ENCODE peak calls at places on chromosomes 1 and 21, in eight cellular contexts. L is tibial nerve, I is cardiac muscle cell, R is stomach, O is lung, A is IMR-90, V is Peyer's patch, Z is endodermal cell. D is an unnamed sample.

GRCh38 chr1:175765293-175765692 is 21.9 kb upstream of the TNR start:
- DNase-seq in L (no peak), I (no peak), R (no peak), O (no peak), A (no peak), V (no peak), Z (no peak), D (no peak)

GRCh38 chr1:85839459-85839858 is 131.2 kb upstream of the ZNHIT6 start:
- DNase-seq in L (no peak), I (no peak), R (no peak), O (no peak), A (no peak), V (no peak), Z (no peak), D (no peak)

GRCh38 chr1:198663996-198664789 is 25.4 kb downstream of the PTPRC start:
- DNase-seq in L (no peak), I (no peak), R (no peak), O (no peak), A (no peak), V (no peak), Z (no peak), D (no peak)

GRCh38 chr21:35086357-35086756 is 37.3 kb upstream of the RUNX1 start:
- DNase-seq in L (no peak), I (no peak), R (no peak), O (no peak), A (peak; percentile 54), V (no peak), Z (no peak), D (no peak)

GRCh38 chr1:39352881-39353280 is 138.6 kb upstream of the BMP8A start:
- DNase-seq in L (no peak), I (no peak), R (no peak), O (no peak), A (peak; percentile 13), V (no peak), Z (no peak), D (no peak)

GRCh38 chr1:16178596-16179497 is 23.0 kb upstream of the EPHA2 start:
- DNase-seq in L (no peak), I (no peak), R (peak; percentile 78), O (peak; percentile 69), A (no peak), V (no peak), Z (no peak), D (no peak)

GRCh38 chr21:45581322-45581712 is 39.1 kb upstream of the SLC19A1 start:
- DNase-seq in L (no peak), I (no peak), R (peak; percentile 19), O (no peak), A (no peak), V (peak; percentile 22), Z (peak; percentile 35), D (no peak)

GRCh38 chr1:235866207-235866912 is at the start of gene LYST:
- DNase-seq in L (peak; percentile 26), I (peak; percentile 88), R (peak; percentile 49), O (peak; percentile 47), A (peak; percentile 52), V (peak; percentile 83), Z (peak; percentile 79), D (peak; percentile 36)

GRCh38 chr1:201882665-201883132 is 6.0 kb upstream of the SHISA4 start:
- DNase-seq in L (no peak), I (no peak), R (no peak), O (no peak), A (peak; percentile 87), V (peak; percentile 44), Z (no peak), D (peak; percentile 95)

GRCh38 chr1:202161151-202162048 is 998 bp upstream of the PTPN7 start:
- DNase-seq in L (no peak), I (no peak), R (no peak), O (no peak), A (no peak), V (no peak), Z (no peak), D (no peak)

GRCh38 chr1:215731699-215732098 is 164.6 kb downstream of the KCTD3 start:
- DNase-seq in L (no peak), I (no peak), R (no peak), O (no peak), A (no peak), V (no peak), Z (no peak), D (no peak)

GRCh38 chr1:60911980-60912692 is 170.2 kb upstream of the NFIA start:
- DNase-seq in L (no peak), I (peak; percentile 44), R (no peak), O (no peak), A (no peak), V (no peak), Z (peak; percentile 76), D (peak; percentile 94)

GRCh38 chr1:64608015-64608650 is 136.7 kb upstream of the RAVER2 start:
- DNase-seq in L (no peak), I (no peak), R (no peak), O (no peak), A (peak; percentile 49), V (no peak), Z (no peak), D (no peak)

GRCh38 chr1:160124709-160125478 is 9.3 kb downstream of the ATP1A2 start:
- DNase-seq in L (no peak), I (no peak), R (no peak), O (peak; percentile 35), A (peak; percentile 89), V (no peak), Z (peak; percentile 62), D (peak; percentile 72)

GRCh38 chr1:44862829-44863406 is 19.9 kb upstream of the PTCH2 start:
- DNase-seq in L (no peak), I (no peak), R (no peak), O (no peak), A (peak; percentile 66), V (no peak), Z (no peak), D (no peak)

GRCh38 chr1:212132040-212132439 is 96.5 kb downstream of the DTL start:
- DNase-seq in L (no peak), I (no peak), R (no peak), O (no peak), A (peak; percentile 22), V (peak; percentile 77), Z (no peak), D (no peak)

GRCh38 chr1:228210684-228211083 is 2.8 kb downstream of the OBSCN start:
- DNase-seq in L (no peak), I (no peak), R (no peak), O (no peak), A (no peak), V (no peak), Z (no peak), D (no peak)

GRCh38 chr1:3767328-3767925 is 5.1 kb upstream of the SMIM1 start:
- DNase-seq in L (no peak), I (no peak), R (no peak), O (no peak), A (no peak), V (no peak), Z (peak; percentile 42), D (no peak)

GRCh38 chr1:60132985-60133673 is 59.6 kb upstream of the C1orf87 start:
- DNase-seq in L (no peak), I (no peak), R (no peak), O (no peak), A (peak; percentile 50), V (no peak), Z (no peak), D (no peak)

GRCh38 chr1:60990719-60991100 is 91.7 kb upstream of the NFIA start:
- DNase-seq in L (no peak), I (no peak), R (no peak), O (no peak), A (no peak), V (no peak), Z (no peak), D (no peak)

GRCh38 chr1:3159121-3159520 is 90.1 kb downstream of the PRDM16 start:
- DNase-seq in L (no peak), I (no peak), R (no peak), O (no peak), A (no peak), V (no peak), Z (no peak), D (no peak)

GRCh38 chr1:229572286-229572685 is 13.8 kb upstream of the ABCB10 start:
- DNase-seq in L (no peak), I (no peak), R (no peak), O (no peak), A (no peak), V (no peak), Z (no peak), D (no peak)

GRCh38 chr1:152078831-152079549 is 9.9 kb downstream of the TCHHL1 start:
- DNase-seq in L (no peak), I (no peak), R (no peak), O (no peak), A (no peak), V (no peak), Z (no peak), D (no peak)

GRCh38 chr1:161182214-161182613 is 4.9 kb upstream of the B4GALT3 start:
- DNase-seq in L (no peak), I (no peak), R (no peak), O (no peak), A (peak; percentile 60), V (no peak), Z (no peak), D (no peak)

DNA sequence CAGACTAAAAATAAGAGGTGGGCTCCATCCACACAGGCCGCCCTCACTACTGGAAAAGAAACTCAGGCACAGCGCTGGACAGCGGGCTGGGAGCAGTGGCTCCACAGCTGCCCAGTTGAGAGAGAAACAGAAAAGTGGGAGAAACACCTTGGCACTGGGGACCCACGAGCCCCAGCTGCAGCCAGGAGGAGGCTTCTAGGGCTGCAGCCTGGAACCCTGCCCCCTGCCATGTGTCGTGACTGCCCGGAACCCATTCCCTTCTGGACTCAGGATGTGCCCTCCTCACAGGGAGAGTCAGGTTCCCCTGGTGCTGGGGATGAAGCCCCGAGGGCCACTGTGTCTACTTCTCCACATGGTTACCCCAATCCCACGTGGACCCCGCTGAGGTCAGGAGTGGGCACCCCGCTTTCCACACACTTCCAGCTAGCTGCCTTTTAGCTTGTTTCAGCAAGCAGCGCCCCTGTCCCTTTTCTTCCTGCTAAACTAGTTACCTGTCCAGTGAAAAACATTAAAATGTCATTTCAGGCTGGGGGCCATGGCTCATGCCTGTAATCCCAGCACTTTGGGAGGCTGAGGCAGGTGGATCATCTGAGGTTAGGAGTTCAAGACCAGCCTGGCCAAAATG is 35.9 kb downstream of the PARP1 start:
- DNase-seq in L (no peak), I (no peak), R (no peak), O (no peak), A (no peak), V (no peak), Z (no peak), D (no peak)
- H3K4me1 ChIP-seq in L (no peaks in the 10 kb centered on the region), I (no peaks in the 10 kb centered on the region), R (no peaks in the 10 kb centered on the region), O (peaks cover 5% of the 10 kb centered on the region), A (no peaks in the 10 kb centered on the region), V (no peaks in the 10 kb centered on the region), Z (no peaks in the 10 kb centered on the region), D (no peaks in the 10 kb centered on the region)

GRCh38 chr1:24965571-24965930 is 35.5 kb upstream of the RUNX3 start:
- DNase-seq in L (no peak), I (no peak), R (no peak), O (no peak), A (no peak), V (no peak), Z (no peak), D (no peak)
- H3K4me1 ChIP-seq in L (no peaks in the 10 kb centered on the region), I (no peaks in the 10 kb centered on the region), R (no peaks in the 10 kb centered on the region), O (no peaks in the 10 kb centered on the region), A (peaks cover 4% of the 10 kb centered on the region), V (no peaks in the 10 kb centered on the region), Z (no peaks in the 10 kb centered on the region), D (no peaks in the 10 kb centered on the region)

GRCh38 chr1:185241127-185241526 is 75.9 kb downstream of the IVNS1ABP start:
- DNase-seq in L (no peak), I (peak; percentile 45), R (no peak), O (no peak), A (no peak), V (no peak), Z (no peak), D (no peak)
- H3K4me1 ChIP-seq in L (peaks cover 8% of the 10 kb centered on the region), I (peaks cover 17% of the 10 kb centered on the region), R (no peaks in the 10 kb centered on the region), O (peaks cover 2% of the 10 kb centered on the region), A (no peaks in the 10 kb centered on the region), V (no peaks in the 10 kb centered on the region), Z (no peaks in the 10 kb centered on the region), D (no peaks in the 10 kb centered on the region)

GRCh38 chr1:21935891-21936365 is 1.2 kb downstream of the HSPG2 start:
- DNase-seq in L (no peak), I (no peak), R (peak; percentile 60), O (no peak), A (no peak), V (peak; percentile 66), Z (peak; percentile 75), D (no peak)
- H3K4me1 ChIP-seq in L (peaks cover 86% of the 10 kb centered on the region), I (peaks cover 72% of the 10 kb centered on the region), R (peaks cover 90% of the 10 kb centered on the region), O (peaks cover 13% of the 10 kb centered on the region), A (peaks cover 47% of the 10 kb centered on the region), V (peaks cover 76% of the 10 kb centered on the region), Z (peaks cover 33% of the 10 kb centered on the region), D (peaks cover 72% of the 10 kb centered on the region)